ENCODE peak calls at places on chromosomes 4 and X, in ten cellular contexts. X is iPS-NIHi11; R is stimulated activated CD8-positive, alpha-beta memory T cell treated with anti-CD3 and anti-CD28 coated beads, Interleukin-4, amount 100 ng/mL, for 4 hours; P is activated CD4-positive, CD25-positive, alpha-beta regulatory T cell; E is T-helper 2 cell; Y is astrocyte of the spinal cord; T is Jurkat, Clone E6-1; B is stimulated activated CD4-positive, alpha-beta T cell treated with anti-CD3 and anti-CD28 coated beads, Interleukin-2, amount 100 ng/mL, for 48 hours; C is fibroblast of lung; O is NAMALWA. U is an unnamed sample.

GRCh38 chrX:76434103-76434741 is 6.7 kb downstream of the MAGEE1 start:
- DNase-seq in X (no peak), R (no peak), P (no peak), E (no peak), Y (no peak), T (no peak), B (no peak), C (no peak), O (no peak), U (no peak)

GRCh38 chrX:19168609-19169008 is 46.3 kb upstream of the ADGRG2 start:
- DNase-seq in X (no peak), R (no peak), P (no peak), E (no peak), Y (no peak), T (no peak), B (no peak), C (no peak), O (no peak), U (no peak)

GRCh38 chr4:72902354-72902753 is 167.2 kb downstream of the COX18 start:
- DNase-seq in X (no peak), R (no peak), P (no peak), E (no peak), Y (no peak), T (no peak), B (no peak), C (no peak), O (no peak), U (no peak)

GRCh38 chrX:78658851-78659744 is at the start of gene RTL3:
- DNase-seq in X (no peak), R (no peak), P (no peak), E (peak; percentile 3), Y (peak; percentile 88), T (no peak), B (no peak), C (peak; percentile 56), O (no peak), U (no peak)

GRCh38 chrX:47176101-47176740 is 17.4 kb upstream of the UBA1 start:
- DNase-seq in X (no peak), R (no peak), P (no peak), E (no peak), Y (no peak), T (no peak), B (no peak), C (no peak), O (no peak), U (no peak)

GRCh38 chr4:156290811-156291210 is 337.1 kb upstream of the CTSO start:
- DNase-seq in X (no peak), R (no peak), P (no peak), E (no peak), Y (peak; percentile 35), T (no peak), B (no peak), C (no peak), O (no peak), U (no peak)

GRCh38 chr4:140286503-140286902 is 86.9 kb upstream of the SCOC start:
- DNase-seq in X (no peak), R (no peak), P (no peak), E (no peak), Y (no peak), T (no peak), B (no peak), C (no peak), O (no peak), U (no peak)

GRCh38 chr4:76198411-76199237 is 15.0 kb downstream of the SCARB2 start:
- DNase-seq in X (no peak), R (no peak), P (no peak), E (no peak), Y (peak; percentile 89), T (peak; percentile 18), B (peak; percentile 40), C (peak; percentile 93), O (peak; percentile 83), U (no peak)

GRCh38 chr4:88729146-88729755 is 31.6 kb upstream of the NAP1L5 start:
- DNase-seq in X (no peak), R (no peak), P (no peak), E (no peak), Y (no peak), T (peak; percentile 68), B (no peak), C (no peak), O (no peak), U (no peak)

GRCh38 chr4:78776031-78776728 is at the start of gene BMP2K:
- DNase-seq in X (peak; percentile 94), R (peak; percentile 56), P (peak; percentile 76), E (peak; percentile 75), Y (peak; percentile 72), T (peak; percentile 58), B (peak; percentile 70), C (peak; percentile 73), O (peak; percentile 81), U (peak; percentile 57)

GRCh38 chrX:134801267-134801666 is 143.0 kb upstream of the PLAC1 start:
- DNase-seq in X (no peak), R (no peak), P (no peak), E (no peak), Y (no peak), T (no peak), B (no peak), C (no peak), O (no peak), U (no peak)

GRCh38 chrX:3393581-3394111 is 47.2 kb upstream of the MXRA5 start:
- DNase-seq in X (no peak), R (no peak), P (no peak), E (no peak), Y (peak; percentile 40), T (no peak), B (no peak), C (no peak), O (no peak), U (no peak)